ENCODE peak calls at places on chromosomes 5 and 9, in six cellular contexts. Q is endothelial cell of umbilical vein, J is neural progenitor cell, G is MM.1S, C is HCT116, H is K562. V is an unnamed sample.

GRCh38 chr9:1947438-1947837 is 67.7 kb upstream of the SMARCA2 start:
- DNase-seq in Q (no peak), J (no peak), G (no peak), C (no peak), H (no peak), V (no peak)

GRCh38 chr9:108834959-108835696 is 20.7 kb downstream of the ACTL7B start:
- DNase-seq in Q (peak), J (no peak), G (peak), C (no peak), H (no peak), V (no peak)

GRCh38 chr9:137960496-137960895 is 82.9 kb downstream of the CACNA1B start:
- DNase-seq in Q (no peak), J (peak), G (no peak), C (no peak), H (no peak), V (peak)

GRCh38 chr5:78008356-78008967 is 232.3 kb upstream of the TBCA start:
- DNase-seq in Q (peak), J (peak), G (peak), C (peak), H (no peak), V (no peak)

GRCh38 chr5:124806026-124806856 is 59.8 kb upstream of the ZNF608 start:
- DNase-seq in Q (peak), J (peak), G (no peak), C (no peak), H (peak), V (peak)

GRCh38 chr9:98101868-98102273 is 17.2 kb downstream of the TRIM14 start:
- DNase-seq in Q (no peak), J (peak), G (peak), C (no peak), H (no peak), V (peak)

GRCh38 chr5:116938488-116938887 is 363.9 kb upstream of the SEMA6A start:
- DNase-seq in Q (no peak), J (peak), G (no peak), C (no peak), H (no peak), V (peak)

GRCh38 chr5:148768801-148769415 is 57.5 kb upstream of the ADRB2 start:
- DNase-seq in Q (no peak), J (no peak), G (no peak), C (no peak), H (no peak), V (no peak)

GRCh38 chr9:4079346-4079745 is 220.5 kb downstream of the GLIS3 start:
- DNase-seq in Q (no peak), J (peak), G (no peak), C (no peak), H (no peak), V (no peak)

GRCh38 chr5:1429501-1429900 is 15.7 kb downstream of the SLC6A3 start:
- DNase-seq in Q (peak), J (no peak), G (no peak), C (no peak), H (no peak), V (peak)

GRCh38 chr9:12698293-12698692 is 5.1 kb downstream of the TYRP1 start:
- DNase-seq in Q (no peak), J (no peak), G (no peak), C (no peak), H (no peak), V (no peak)

GRCh38 chr5:143652104-143652700 is 159.8 kb upstream of the HMHB1 start:
- DNase-seq in Q (no peak), J (no peak), G (no peak), C (no peak), H (no peak), V (no peak)

GRCh38 chr5:67870662-67871061 is 344.9 kb upstream of the PIK3R1 start:
- DNase-seq in Q (no peak), J (no peak), G (no peak), C (no peak), H (no peak), V (no peak)

GRCh38 chr5:115573133-115573532 is 28.6 kb upstream of the FEM1C start:
- DNase-seq in Q (peak), J (no peak), G (no peak), C (no peak), H (no peak), V (no peak)

GRCh38 chr5:135030123-135030517 is 3.9 kb downstream of the PITX1 start:
- DNase-seq in Q (no peak), J (peak), G (no peak), C (no peak), H (no peak), V (peak)

GRCh38 chr5:63820557-63820956 is 141.7 kb downstream of the HTR1A start:
- DNase-seq in Q (no peak), J (no peak), G (no peak), C (no peak), H (no peak), V (no peak)

GRCh38 chr5:113965225-113965624 is 396.6 kb upstream of the KCNN2 start:
- DNase-seq in Q (no peak), J (no peak), G (no peak), C (no peak), H (no peak), V (no peak)

GRCh38 chr9:77793909-77794308 is 145.8 kb upstream of the GNA14 start:
- DNase-seq in Q (peak), J (no peak), G (no peak), C (peak), H (no peak), V (no peak)
- TF ChIP-seq CTCF in Q (no peak), J (no peak), G (no peak), C (peak), H (no peak), V (peak)

GRCh38 chr9:112485574-112485973 is 1.1 kb upstream of the KIAA1958 start:
- DNase-seq in Q (no peak), J (no peak), G (no peak), C (no peak), H (no peak), V (no peak)
- H3K9ac ChIP-seq in Q (no peak), J (no peak), G (no peak), C (peak), H (peak), V (peak)

GRCh38 chr5:122532035-122532434 is 220.0 kb downstream of the SNCAIP start:
- DNase-seq in Q (no peak), J (peak), G (no peak), C (no peak), H (no peak), V (no peak)

GRCh38 chr5:122534829-122535228 is 222.8 kb downstream of the SNCAIP start:
- DNase-seq in Q (no peak), J (no peak), G (no peak), C (no peak), H (no peak), V (no peak)

DNA sequence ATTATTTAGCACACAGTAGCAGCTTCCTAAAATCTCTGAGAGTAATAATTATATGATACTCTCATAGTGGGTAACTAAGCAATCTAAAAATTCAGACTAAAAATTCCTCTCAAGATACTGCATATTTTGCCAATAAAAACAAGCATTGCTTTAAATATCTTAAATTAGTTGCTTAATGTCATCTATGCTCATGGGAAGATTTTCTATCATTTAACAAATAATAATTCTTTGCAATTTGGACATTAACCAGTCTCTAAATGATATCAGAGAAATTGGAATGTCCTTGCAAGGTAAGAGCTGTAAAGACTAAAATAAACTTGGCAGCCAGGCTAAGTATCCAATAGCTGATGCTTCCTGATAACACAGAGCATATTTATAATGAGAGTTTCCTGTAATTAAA is 221.8 kb downstream of the SNCAIP start:
- DNase-seq in Q (no peak), J (no peak), G (no peak), C (no peak), H (no peak), V (no peak)
- H3K4me3 ChIP-seq in Q (no peak), J (no peak), G (no peak), C (no peak), H (no peak), V (no peak)

GRCh38 chr5:127562252-127562651 is 44.8 kb downstream of the PRRC1 start:
- DNase-seq in Q (peak), J (peak), G (no peak), C (no peak), H (no peak), V (peak)
- TF ChIP-seq CTCF in Q (no peak), J (peak), G (no peak), C (peak), H (peak), V (peak)

GRCh38 chr5:150642567-150642927 is 2.1 kb downstream of the SYNPO start:
- DNase-seq in Q (peak), J (peak), G (no peak), C (peak), H (no peak), V (no peak)

GRCh38 chr5:150641006-150641570 is 628 bp downstream of the SYNPO start:
- DNase-seq in Q (peak), J (peak), G (no peak), C (no peak), H (no peak), V (no peak)

GRCh38 chr5:150642991-150643710 is 2.7 kb downstream of the SYNPO start:
- DNase-seq in Q (no peak), J (peak), G (no peak), C (no peak), H (no peak), V (no peak)

GRCh38 chr5:150640311-150641005 is at the start of gene SYNPO:
- DNase-seq in Q (peak), J (no peak), G (no peak), C (no peak), H (peak), V (no peak)

DNA sequence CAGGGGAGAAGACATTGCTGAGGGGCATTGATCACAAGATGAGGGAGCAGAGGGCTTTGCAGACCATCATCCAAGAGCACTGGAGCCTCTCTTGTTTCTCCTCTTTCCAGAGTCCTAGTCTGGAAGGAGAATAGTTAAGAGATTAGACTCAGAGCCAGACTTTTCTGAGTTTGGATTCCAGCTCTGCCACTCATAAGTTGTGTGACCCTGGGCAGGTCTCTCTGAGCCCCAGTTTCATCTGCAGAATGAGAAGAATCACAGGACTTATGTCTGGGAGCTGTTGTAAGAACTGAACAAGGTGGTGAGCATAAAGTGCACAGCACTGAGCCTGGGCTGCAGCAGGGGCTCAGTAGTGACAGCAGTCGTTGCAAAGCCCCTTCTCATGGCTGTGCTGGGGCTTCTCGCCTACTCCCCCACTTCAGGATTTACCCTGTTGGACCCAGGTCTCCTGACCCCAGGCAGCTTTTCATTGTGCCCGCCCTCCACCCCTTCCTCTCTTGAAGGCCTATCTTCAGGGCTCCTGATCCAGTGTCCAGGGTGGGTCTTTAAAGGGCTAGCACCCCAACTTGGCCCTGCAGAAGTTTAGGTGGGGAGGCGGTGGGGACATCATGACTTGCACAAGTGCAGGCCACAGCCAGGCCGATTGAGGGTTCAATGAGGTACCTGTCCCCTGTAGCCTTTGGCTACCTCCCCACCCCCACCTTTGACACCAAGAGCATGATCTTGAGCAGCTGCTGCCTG is 1.5 kb downstream of the SYNPO start:
- DNase-seq in Q (no peak), J (peak), G (no peak), C (no peak), H (no peak), V (no peak)
- H3K9ac ChIP-seq in Q (peak), J (no peak), G (no peak), C (no peak), H (no peak), V (no peak)

DNA sequence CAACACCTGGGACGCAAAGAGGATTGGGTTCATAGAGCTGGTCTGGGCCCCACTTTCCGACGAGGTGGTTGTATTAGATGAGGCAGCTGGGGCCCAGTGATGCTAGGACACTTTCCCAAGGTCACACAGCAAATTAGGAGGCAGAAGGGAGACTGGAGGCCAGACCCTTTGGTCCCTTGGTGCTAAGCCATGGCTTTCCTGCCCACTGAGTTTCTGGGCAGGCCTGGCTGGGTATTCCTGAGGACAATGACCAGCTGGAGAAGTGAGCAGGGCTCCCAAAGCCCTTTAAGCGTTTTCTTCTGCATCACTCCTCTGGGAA is 66.2 kb downstream of the PSD2 start:
- DNase-seq in Q (no peak), J (no peak), G (no peak), C (no peak), H (no peak), V (no peak)
- H3K4me3 ChIP-seq in Q (no peak), J (no peak), G (no peak), C (no peak), H (no peak), V (no peak)

DNA sequence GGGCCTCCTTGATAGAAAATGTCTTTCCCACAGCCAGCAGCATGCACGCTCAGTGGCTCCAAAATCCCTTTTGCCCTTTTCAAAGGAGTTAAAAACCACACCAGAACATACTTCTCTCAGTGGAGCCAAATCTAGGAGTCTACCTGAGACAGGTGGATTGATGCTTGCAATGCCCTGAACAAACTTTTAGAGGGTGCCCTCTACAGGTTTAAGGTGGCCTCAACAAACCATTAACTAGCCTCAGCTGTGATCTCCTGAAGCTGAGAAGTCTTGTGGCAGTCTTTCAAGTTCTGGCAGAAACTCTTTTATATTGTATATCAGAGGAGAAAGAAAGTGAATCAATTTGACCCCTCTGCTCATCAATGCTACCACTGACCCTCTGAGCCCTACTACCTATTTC is 125.4 kb downstream of the MED27 start:
- DNase-seq in Q (no peak), J (peak), G (peak), C (peak), H (no peak), V (peak)
- TF ChIP-seq CTCF in Q (peak), J (peak), G (peak), C (peak), H (peak), V (peak)